ENCODE peak calls at places on chromosomes 5 and 9, in nine cellular contexts. One of them, this sample, is unnamed.

GRCh38 chr5:54693936-54694510 is 176.5 kb downstream of the SNX18 start:
- DNase-seq in fibroblast of mammary gland: no peak
- DNase-seq in AG10803: no peak
- DNase-seq in gastrocnemius medialis: no peak
- DNase-seq in BJ: no peak
- DNase-seq in esophagus squamous epithelium: no peak
- DNase-seq in A549: no peak
- DNase-seq in hepatocyte: no peak
- DNase-seq in AG04450: no peak
- DNase-seq in this sample: no peak

GRCh38 chr5:102654559-102655354 is 100.3 kb upstream of the PAM start:
- DNase-seq in BJ: no peak
- DNase-seq in esophagus squamous epithelium: no peak
- DNase-seq in hepatocyte: no peak
- DNase-seq in gastrocnemius medialis: no peak
- DNase-seq in fibroblast of mammary gland: peak; percentile 63
- DNase-seq in A549: no peak
- DNase-seq in AG04450: no peak
- DNase-seq in AG10803: peak; percentile 65
- DNase-seq in this sample: no peak

GRCh38 chr5:41762426-41762825 is 107.8 kb downstream of the OXCT1 start:
- DNase-seq in gastrocnemius medialis: no peak
- DNase-seq in hepatocyte: no peak
- DNase-seq in BJ: no peak
- DNase-seq in fibroblast of mammary gland: no peak
- DNase-seq in AG04450: no peak
- DNase-seq in AG10803: no peak
- DNase-seq in esophagus squamous epithelium: no peak
- DNase-seq in A549: no peak
- DNase-seq in this sample: no peak

GRCh38 chr5:120614512-120614911 is 150.4 kb downstream of the PRR16 start:
- DNase-seq in A549: no peak
- DNase-seq in esophagus squamous epithelium: no peak
- DNase-seq in hepatocyte: no peak
- DNase-seq in fibroblast of mammary gland: peak; percentile 59
- DNase-seq in BJ: no peak
- DNase-seq in gastrocnemius medialis: no peak
- DNase-seq in AG04450: no peak
- DNase-seq in AG10803: peak; percentile 82
- DNase-seq in this sample: peak; percentile 45

GRCh38 chr5:140627972-140628371 is 5.0 kb downstream of the CD14 start:
- DNase-seq in AG04450: no peak
- DNase-seq in fibroblast of mammary gland: no peak
- DNase-seq in BJ: no peak
- DNase-seq in esophagus squamous epithelium: no peak
- DNase-seq in gastrocnemius medialis: no peak
- DNase-seq in AG10803: no peak
- DNase-seq in hepatocyte: no peak
- DNase-seq in A549: no peak
- DNase-seq in this sample: no peak

GRCh38 chr9:95880011-95880690 is 4.7 kb downstream of the ERCC6L2 start:
- DNase-seq in fibroblast of mammary gland: peak; percentile 27
- DNase-seq in hepatocyte: peak; percentile 24
- DNase-seq in BJ: no peak
- DNase-seq in AG04450: peak; percentile 83
- DNase-seq in A549: peak; percentile 29
- DNase-seq in AG10803: peak; percentile 37
- DNase-seq in gastrocnemius medialis: no peak
- DNase-seq in esophagus squamous epithelium: no peak
- DNase-seq in this sample: peak; percentile 28

GRCh38 chr5:10994088-10994986 is 233.3 kb upstream of the DAP start:
- DNase-seq in BJ: no peak
- DNase-seq in AG10803: no peak
- DNase-seq in esophagus squamous epithelium: no peak
- DNase-seq in fibroblast of mammary gland: no peak
- DNase-seq in AG04450: no peak
- DNase-seq in gastrocnemius medialis: no peak
- DNase-seq in hepatocyte: no peak
- DNase-seq in A549: no peak
- DNase-seq in this sample: no peak

GRCh38 chr9:109972026-109973005 is 192.3 kb downstream of the PALM2AKAP2 start:
- DNase-seq in hepatocyte: no peak
- DNase-seq in AG04450: no peak
- DNase-seq in fibroblast of mammary gland: no peak
- DNase-seq in A549: no peak
- DNase-seq in gastrocnemius medialis: no peak
- DNase-seq in BJ: no peak
- DNase-seq in esophagus squamous epithelium: no peak
- DNase-seq in AG10803: no peak
- DNase-seq in this sample: no peak

GRCh38 chr5:96881511-96882115 is 5.3 kb downstream of the ERAP2 start:
- DNase-seq in esophagus squamous epithelium: no peak
- DNase-seq in AG10803: peak; percentile 40
- DNase-seq in BJ: no peak
- DNase-seq in fibroblast of mammary gland: peak; percentile 69
- DNase-seq in hepatocyte: peak; percentile 56
- DNase-seq in gastrocnemius medialis: no peak
- DNase-seq in A549: no peak
- DNase-seq in AG04450: peak; percentile 18
- DNase-seq in this sample: peak; percentile 26

GRCh38 chr9:18059043-18059442 is 414.9 kb upstream of the ADAMTSL1 start:
- DNase-seq in AG04450: no peak
- DNase-seq in hepatocyte: no peak
- DNase-seq in AG10803: no peak
- DNase-seq in A549: no peak
- DNase-seq in fibroblast of mammary gland: no peak
- DNase-seq in gastrocnemius medialis: no peak
- DNase-seq in esophagus squamous epithelium: no peak
- DNase-seq in BJ: no peak
- DNase-seq in this sample: no peak

GRCh38 chr9:113587471-113588031 is 124.0 kb downstream of the RGS3 start:
- DNase-seq in AG04450: no peak
- DNase-seq in AG10803: no peak
- DNase-seq in esophagus squamous epithelium: no peak
- DNase-seq in fibroblast of mammary gland: peak; percentile 36
- DNase-seq in hepatocyte: peak; percentile 70
- DNase-seq in gastrocnemius medialis: no peak
- DNase-seq in BJ: no peak
- DNase-seq in A549: no peak
- DNase-seq in this sample: no peak

DNA sequence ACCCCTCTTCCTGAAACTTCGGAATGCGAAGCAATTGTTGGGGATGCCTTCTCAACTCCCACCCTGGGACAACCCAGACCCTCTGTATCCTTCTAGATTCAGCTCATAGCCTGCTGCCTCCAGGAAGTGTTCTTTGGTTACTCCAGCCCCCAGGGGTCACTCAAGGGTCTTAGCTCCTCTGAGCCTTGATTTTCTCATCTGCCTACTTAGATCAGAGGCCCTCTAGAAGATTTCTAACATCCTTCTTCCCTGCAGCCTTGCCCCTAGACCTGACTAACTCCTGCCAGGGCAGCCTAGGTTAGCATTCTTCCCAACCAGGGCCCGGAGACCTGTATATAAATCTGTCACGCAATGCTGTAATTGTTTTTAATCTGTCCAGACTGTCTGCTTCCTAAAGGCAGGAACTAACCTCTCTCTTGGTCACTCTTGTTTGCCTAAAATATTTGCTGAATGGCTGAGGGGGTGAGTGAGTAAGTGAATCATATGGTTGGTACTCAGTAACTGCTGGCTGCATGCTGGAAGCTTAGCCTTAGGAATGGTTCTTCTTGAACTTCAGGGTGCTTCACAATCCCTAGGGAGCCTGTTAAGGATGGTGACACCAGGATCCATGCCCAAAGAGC is 8.2 kb downstream of the GALNT10 start:
- DNase-seq in esophagus squamous epithelium: no peak
- DNase-seq in BJ: peak; percentile 42
- DNase-seq in AG10803: peak; percentile 87
- DNase-seq in AG04450: peak; percentile 58
- DNase-seq in fibroblast of mammary gland: peak; percentile 69
- DNase-seq in A549: peak; percentile 92
- DNase-seq in hepatocyte: no peak
- DNase-seq in gastrocnemius medialis: no peak
- DNase-seq in this sample: no peak
- TF ChIP-seq CTCF in esophagus squamous epithelium: no peak
- TF ChIP-seq CTCF in BJ: no peak
- TF ChIP-seq CTCF in AG10803: no peak
- TF ChIP-seq CTCF in AG04450: no peak
- TF ChIP-seq CTCF in fibroblast of mammary gland: no peak
- TF ChIP-seq CTCF in A549: no peak
- TF ChIP-seq CTCF in hepatocyte: no peak
- TF ChIP-seq CTCF in gastrocnemius medialis: no peak
- TF ChIP-seq CTCF in this sample: no peak

DNA sequence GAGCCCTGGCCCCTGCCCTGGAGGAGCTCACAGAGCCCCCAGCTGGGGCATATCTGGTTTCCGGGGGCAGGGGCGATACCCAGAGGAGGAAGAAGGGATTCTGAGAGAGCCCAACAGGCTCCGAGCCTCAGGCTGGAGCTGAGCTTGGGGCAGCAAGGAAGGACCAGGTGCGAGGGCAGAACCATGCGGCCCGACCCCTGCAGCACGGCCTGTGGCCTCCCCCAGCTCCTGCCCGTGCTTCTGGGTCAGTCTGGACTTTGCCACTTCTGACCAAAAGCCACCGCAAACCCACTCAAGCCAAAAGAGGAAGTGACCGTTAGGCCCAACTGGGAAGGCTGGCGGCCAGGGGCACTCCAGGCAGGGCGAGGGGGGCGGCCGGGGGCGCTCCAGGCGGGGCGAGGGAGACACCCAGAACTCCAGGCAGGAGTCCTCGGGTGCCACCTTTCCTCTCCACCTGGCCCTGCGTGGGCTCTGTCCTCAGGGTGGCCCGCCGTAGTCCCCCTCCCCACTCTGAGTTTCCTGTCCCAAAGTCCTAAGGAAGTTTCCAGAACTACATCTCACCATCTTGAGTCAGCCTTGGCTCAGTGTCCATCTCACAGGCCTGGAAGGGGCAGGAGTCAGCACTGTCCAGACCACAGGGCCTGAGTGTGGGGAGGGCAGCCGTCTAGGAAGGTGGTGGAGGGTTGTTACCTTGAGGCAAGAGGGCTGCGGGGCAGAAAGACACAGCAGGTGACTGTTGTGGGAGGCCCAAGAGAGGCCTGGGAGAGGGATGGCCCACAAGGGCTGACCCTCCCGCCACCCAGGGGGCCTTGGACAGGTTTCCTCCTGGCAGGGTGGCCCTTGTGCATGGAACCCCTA is 945 bp upstream of the LTC4S start:
- DNase-seq in AG10803: no peak
- DNase-seq in AG04450: no peak
- DNase-seq in gastrocnemius medialis: no peak
- DNase-seq in hepatocyte: no peak
- DNase-seq in A549: no peak
- DNase-seq in BJ: no peak
- DNase-seq in fibroblast of mammary gland: no peak
- DNase-seq in esophagus squamous epithelium: no peak
- DNase-seq in this sample: no peak
- H3K4me3 ChIP-seq in AG10803: no peak overlapping the region
- H3K4me3 ChIP-seq in AG04450: no peak overlapping the region
- H3K4me3 ChIP-seq in gastrocnemius medialis: no peak overlapping the region
- H3K4me3 ChIP-seq in hepatocyte: no peak overlapping the region
- H3K4me3 ChIP-seq in A549: no peak overlapping the region
- H3K4me3 ChIP-seq in BJ: no peak overlapping the region
- H3K4me3 ChIP-seq in fibroblast of mammary gland: no peak overlapping the region
- H3K4me3 ChIP-seq in esophagus squamous epithelium: no peak overlapping the region
- H3K4me3 ChIP-seq in this sample: no peak overlapping the region

GRCh38 chr5:56202483-56202882 is 30.6 kb downstream of the ANKRD55 start:
- DNase-seq in AG04450: no peak
- DNase-seq in BJ: no peak
- DNase-seq in hepatocyte: no peak
- DNase-seq in A549: no peak
- DNase-seq in gastrocnemius medialis: no peak
- DNase-seq in fibroblast of mammary gland: no peak
- DNase-seq in esophagus squamous epithelium: no peak
- DNase-seq in AG10803: no peak
- DNase-seq in this sample: no peak

GRCh38 chr5:56206126-56206525 is 27.0 kb downstream of the ANKRD55 start:
- DNase-seq in AG10803: peak; percentile 67
- DNase-seq in A549: no peak
- DNase-seq in hepatocyte: no peak
- DNase-seq in esophagus squamous epithelium: no peak
- DNase-seq in AG04450: peak; percentile 29
- DNase-seq in BJ: peak; percentile 41
- DNase-seq in fibroblast of mammary gland: peak; percentile 80
- DNase-seq in gastrocnemius medialis: no peak
- DNase-seq in this sample: peak; percentile 37

GRCh38 chr5:56200856-56201638 is 32.1 kb downstream of the ANKRD55 start:
- DNase-seq in esophagus squamous epithelium: no peak
- DNase-seq in gastrocnemius medialis: peak; percentile 29
- DNase-seq in A549: peak; percentile 90
- DNase-seq in BJ: no peak
- DNase-seq in AG04450: peak; percentile 30
- DNase-seq in fibroblast of mammary gland: peak; percentile 79
- DNase-seq in hepatocyte: peak; percentile 85
- DNase-seq in AG10803: peak; percentile 72
- DNase-seq in this sample: no peak
- TF ChIP-seq CTCF in esophagus squamous epithelium: peak; percentile 82
- TF ChIP-seq CTCF in gastrocnemius medialis: peak; percentile 61
- TF ChIP-seq CTCF in A549: peak; percentile 93
- TF ChIP-seq CTCF in BJ: peak; percentile 72
- TF ChIP-seq CTCF in AG04450: peak; percentile 75
- TF ChIP-seq CTCF in fibroblast of mammary gland: peak; percentile 79
- TF ChIP-seq CTCF in hepatocyte: peak; percentile 73
- TF ChIP-seq CTCF in AG10803: peak; percentile 87
- TF ChIP-seq CTCF in this sample: peak; percentile 74

GRCh38 chr5:175671013-175671412 is 13.1 kb downstream of the HRH2 start:
- DNase-seq in fibroblast of mammary gland: no peak
- DNase-seq in AG10803: no peak
- DNase-seq in gastrocnemius medialis: no peak
- DNase-seq in AG04450: no peak
- DNase-seq in BJ: no peak
- DNase-seq in hepatocyte: no peak
- DNase-seq in esophagus squamous epithelium: no peak
- DNase-seq in A549: no peak
- DNase-seq in this sample: no peak

GRCh38 chr5:175663191-175664184 is 5.6 kb downstream of the HRH2 start:
- DNase-seq in AG10803: no peak
- DNase-seq in fibroblast of mammary gland: no peak
- DNase-seq in hepatocyte: no peak
- DNase-seq in gastrocnemius medialis: no peak
- DNase-seq in esophagus squamous epithelium: no peak
- DNase-seq in BJ: no peak
- DNase-seq in A549: no peak
- DNase-seq in AG04450: no peak
- DNase-seq in this sample: no peak

GRCh38 chr5:175664723-175665122 is 6.9 kb downstream of the HRH2 start:
- DNase-seq in AG04450: no peak
- DNase-seq in fibroblast of mammary gland: no peak
- DNase-seq in BJ: no peak
- DNase-seq in hepatocyte: no peak
- DNase-seq in gastrocnemius medialis: no peak
- DNase-seq in esophagus squamous epithelium: no peak
- DNase-seq in A549: no peak
- DNase-seq in AG10803: no peak
- DNase-seq in this sample: no peak

GRCh38 chr5:175670358-175670757 is 12.5 kb downstream of the HRH2 start:
- DNase-seq in AG04450: no peak
- DNase-seq in hepatocyte: no peak
- DNase-seq in A549: no peak
- DNase-seq in esophagus squamous epithelium: no peak
- DNase-seq in fibroblast of mammary gland: no peak
- DNase-seq in gastrocnemius medialis: no peak
- DNase-seq in AG10803: no peak
- DNase-seq in BJ: no peak
- DNase-seq in this sample: no peak

GRCh38 chr5:175668006-175668405 is 10.1 kb downstream of the HRH2 start:
- DNase-seq in hepatocyte: no peak
- DNase-seq in esophagus squamous epithelium: no peak
- DNase-seq in gastrocnemius medialis: no peak
- DNase-seq in BJ: no peak
- DNase-seq in fibroblast of mammary gland: no peak
- DNase-seq in A549: no peak
- DNase-seq in AG04450: no peak
- DNase-seq in AG10803: no peak
- DNase-seq in this sample: no peak
- H3K4me3 ChIP-seq in hepatocyte: no peak overlapping the region
- H3K4me3 ChIP-seq in esophagus squamous epithelium: no peak overlapping the region
- H3K4me3 ChIP-seq in gastrocnemius medialis: no peak overlapping the region
- H3K4me3 ChIP-seq in BJ: no peak overlapping the region
- H3K4me3 ChIP-seq in fibroblast of mammary gland: no peak overlapping the region
- H3K4me3 ChIP-seq in A549: no peak overlapping the region
- H3K4me3 ChIP-seq in AG04450: no peak overlapping the region
- H3K4me3 ChIP-seq in AG10803: no peak overlapping the region
- H3K4me3 ChIP-seq in this sample: no peak overlapping the region

This sample was measured in AG04449.